ENCODE peak calls at places on chromosomes 6 and 20, in seven cellular contexts. Y is SK-N-SH, O is pancreas, I is thoracic aorta, M is heart right ventricle, H is adipocyte, X is uterus. E is an unnamed sample.

GRCh38 chr6:81204741-81205140 is 547.7 kb downstream of the TENT5A start:
- DNase-seq in I (no peak), Y (no peak), O (no peak), H (peak; percentile 79), M (no peak), X (no peak), E (no peak)

GRCh38 chr20:4987130-4987529 is 14.2 kb downstream of the SLC23A2 start:
- DNase-seq in O (no peak), H (no peak), M (no peak), I (no peak), X (no peak), Y (no peak), E (no peak)

GRCh38 chr6:158661156-158661555 is 11.3 kb downstream of the SYTL3 start:
- DNase-seq in O (no peak), X (no peak), M (no peak), Y (no peak), H (no peak), I (no peak), E (no peak)

GRCh38 chr6:5028301-5028700 is 24.5 kb upstream of the RPP40 start:
- DNase-seq in O (no peak), Y (no peak), X (no peak), I (no peak), M (no peak), H (no peak), E (no peak)

GRCh38 chr6:132659082-132659481 is at the start of gene TAAR1:
- DNase-seq in I (no peak), X (no peak), O (no peak), H (no peak), Y (no peak), M (no peak), E (no peak)

GRCh38 chr6:100371591-100371990 is 93.1 kb downstream of the SIM1 start:
- DNase-seq in O (no peak), H (no peak), I (no peak), X (no peak), Y (no peak), M (no peak), E (no peak)

GRCh38 chr20:38645318-38645717 is 43.7 kb downstream of the ARHGAP40 start:
- DNase-seq in X (no peak), Y (no peak), H (no peak), M (no peak), I (no peak), O (no peak), E (no peak)

GRCh38 chr6:6885521-6886088 is 222.2 kb upstream of the RREB1 start:
- DNase-seq in O (no peak), Y (no peak), X (no peak), M (peak; percentile 62), I (no peak), H (no peak), E (peak; percentile 38)

GRCh38 chr6:56046576-56046975 is 171.2 kb upstream of the BMP5 start:
- DNase-seq in O (no peak), X (no peak), M (peak; percentile 34), H (peak; percentile 48), Y (no peak), I (peak; percentile 18), E (peak; percentile 8)

GRCh38 chr6:36627801-36628246 is 33.7 kb downstream of the SRSF3 start:
- DNase-seq in M (peak; percentile 45), Y (no peak), I (peak; percentile 58), H (peak; percentile 90), X (peak; percentile 71), O (peak; percentile 54), E (peak; percentile 84)

GRCh38 chr6:109790131-109790530 is 99.0 kb downstream of the FIG4 start:
- DNase-seq in Y (no peak), O (no peak), X (no peak), I (no peak), M (no peak), H (peak; percentile 72), E (no peak)

GRCh38 chr6:167573461-167574215 is 248.8 kb downstream of the TTLL2 start:
- DNase-seq in M (no peak), Y (no peak), X (no peak), O (no peak), I (no peak), H (no peak), E (no peak)

GRCh38 chr20:50152394-50153152 is 950 bp downstream of the PEDS1 start:
- DNase-seq in X (no peak), O (no peak), H (peak; percentile 34), M (no peak), I (no peak), Y (no peak), E (no peak)

GRCh38 chr20:17633850-17634500 is 48.1 kb downstream of the RRBP1 start:
- DNase-seq in M (no peak), Y (no peak), I (no peak), O (peak; percentile 32), X (no peak), H (no peak), E (no peak)

GRCh38 chr6:56758120-56758519 is 115.4 kb upstream of the DST start:
- DNase-seq in X (no peak), Y (no peak), I (no peak), O (no peak), H (peak; percentile 30), M (no peak), E (no peak)

GRCh38 chr6:166615059-166615770 is 11.8 kb downstream of the RPS6KA2 start:
- DNase-seq in I (no peak), M (no peak), H (no peak), Y (no peak), X (no peak), O (no peak), E (peak; percentile 10)

GRCh38 chr6:18262812-18263560 is 1.3 kb downstream of the DEK start:
- DNase-seq in H (peak; percentile 45), I (no peak), M (no peak), Y (no peak), X (no peak), O (no peak), E (no peak)

DNA sequence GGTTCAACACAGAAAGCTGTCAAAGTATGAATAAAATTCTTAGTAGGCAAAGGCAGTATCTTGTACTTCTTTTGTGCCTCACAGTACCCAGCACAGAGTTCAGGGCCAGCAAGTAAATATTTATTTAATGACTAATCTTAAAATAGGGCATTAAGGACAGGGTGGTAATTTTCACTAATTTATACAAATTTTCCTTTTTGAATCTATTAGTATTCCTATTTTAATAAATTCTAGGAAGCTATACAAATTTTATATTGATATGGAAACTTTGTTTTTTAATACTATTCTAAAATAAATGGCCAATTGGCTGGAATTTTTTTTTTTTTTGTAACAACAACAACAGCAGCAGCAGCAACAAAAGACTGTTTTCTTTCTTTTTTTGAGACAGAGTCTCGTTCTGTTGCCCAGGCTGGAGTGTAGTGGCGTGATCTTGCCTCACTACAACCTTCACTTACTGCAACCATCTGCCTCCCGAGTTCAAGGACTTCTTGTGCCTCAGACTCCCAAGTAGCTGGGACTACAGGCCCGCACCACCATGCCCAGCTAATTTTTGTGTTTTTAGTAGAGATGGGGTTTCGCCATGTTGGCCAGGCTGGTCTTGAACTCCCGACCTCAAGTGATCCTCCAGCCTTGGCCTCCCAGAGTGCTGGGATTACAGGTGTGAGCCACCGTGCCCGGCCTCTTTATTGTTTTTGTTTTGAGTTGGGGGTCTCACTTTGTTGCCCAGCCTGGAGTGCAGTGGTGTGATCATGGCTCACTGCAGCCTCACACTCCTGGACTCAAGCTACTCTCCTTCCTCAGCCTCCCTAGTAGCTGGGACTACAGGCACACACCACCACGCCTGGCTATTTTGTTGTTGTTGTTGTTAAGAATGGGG is 85.2 kb downstream of the FKBP5 start:
- DNase-seq in M (no peak), X (no peak), H (peak; percentile 41), O (no peak), I (no peak), Y (no peak), E (no peak)
- H3K4me1 ChIP-seq in M (peaks cover 36% of the 10 kb centered on the region), X (peaks cover 12% of the 10 kb centered on the region), H (peaks cover 66% of the 10 kb centered on the region), O (peaks cover 37% of the 10 kb centered on the region), I (peaks cover 57% of the 10 kb centered on the region), Y (peaks cover 40% of the 10 kb centered on the region), E (peaks cover 11% of the 10 kb centered on the region)

DNA sequence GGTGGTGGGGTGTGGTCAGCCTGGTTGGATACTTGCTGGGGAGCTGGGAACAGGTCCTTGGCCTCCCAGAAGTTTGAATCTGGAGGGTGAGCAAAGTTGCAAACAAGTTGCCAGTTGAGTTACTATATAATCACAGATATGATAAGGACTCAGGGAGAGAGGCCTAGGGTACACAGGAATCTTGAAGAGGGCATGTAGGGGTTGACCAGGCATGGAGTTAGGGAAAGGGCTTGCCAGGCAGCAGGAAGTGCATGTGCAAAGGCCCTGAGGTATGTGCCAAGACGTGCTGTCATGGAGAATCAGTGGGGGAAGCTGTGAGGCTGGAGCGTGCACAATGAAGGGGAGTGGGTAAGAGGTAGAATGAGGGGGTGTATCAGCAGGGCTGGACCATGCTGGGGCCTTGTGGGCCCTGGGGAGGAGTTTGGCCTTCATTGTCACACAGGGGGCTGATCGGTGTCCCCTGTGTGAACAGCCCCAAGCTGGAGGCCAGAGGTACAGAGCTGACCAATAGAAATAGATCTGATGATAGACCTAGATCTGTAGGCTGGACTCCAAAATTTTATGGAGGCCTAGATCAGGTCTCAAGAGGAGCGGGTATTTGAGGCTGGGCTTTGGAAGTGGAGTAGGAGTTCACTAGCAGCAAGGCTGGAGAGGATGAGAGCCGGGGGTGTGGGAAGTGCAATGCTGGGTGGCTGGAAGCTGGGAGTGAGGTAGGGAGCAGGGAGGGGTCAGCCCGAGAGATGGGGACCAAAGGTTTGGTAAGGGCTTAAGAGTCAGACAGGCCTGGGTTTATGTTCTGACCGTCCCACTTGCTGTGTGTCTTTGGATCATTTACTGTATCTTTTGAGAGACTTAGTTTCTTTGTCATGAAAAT is 2.9 kb downstream of the SRC start:
- DNase-seq in O (no peak), X (peak; percentile 12), Y (peak; percentile 14), I (no peak), H (no peak), M (no peak), E (no peak)
- H3K36me3 ChIP-seq in O (no peaks in the 10 kb centered on the region), X (no peaks in the 10 kb centered on the region), Y (no peaks in the 10 kb centered on the region), I (no peaks in the 10 kb centered on the region), H (peaks cover 4% of the 10 kb centered on the region), M (no peaks in the 10 kb centered on the region), E (no peaks in the 10 kb centered on the region)

DNA sequence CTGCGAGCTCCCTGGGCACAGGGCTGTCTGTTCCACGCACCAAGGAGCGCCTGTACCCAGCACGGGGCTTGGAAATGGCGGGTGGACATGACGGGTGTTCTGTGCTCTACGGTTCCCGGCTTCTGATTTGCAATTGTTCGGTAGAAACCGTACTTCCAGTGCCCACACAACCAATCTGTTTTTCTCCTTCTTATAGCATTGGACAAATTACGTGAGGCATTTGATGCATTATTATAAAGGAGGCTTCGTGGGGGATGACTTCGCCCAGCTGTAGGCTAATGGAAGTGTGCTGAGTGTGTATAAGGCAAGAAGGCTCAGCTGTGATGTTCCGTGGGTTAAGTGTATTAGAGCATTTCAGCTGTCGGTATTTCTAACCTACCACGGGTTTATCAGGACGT is 9.8 kb upstream of the RPS21 start:
- DNase-seq in Y (no peak), X (no peak), M (no peak), H (no peak), O (no peak), I (no peak), E (no peak)
- H3K4me1 ChIP-seq in Y (peaks cover 7% of the 10 kb centered on the region), X (peaks cover 12% of the 10 kb centered on the region), M (peaks cover 38% of the 10 kb centered on the region), H (peaks cover 25% of the 10 kb centered on the region), O (no peaks in the 10 kb centered on the region), I (peaks cover 52% of the 10 kb centered on the region), E (peaks cover 3% of the 10 kb centered on the region)

GRCh38 chr6:89679215-89680120 is 40.9 kb upstream of the LYRM2 start:
- DNase-seq in X (no peak), Y (no peak), M (no peak), I (no peak), O (no peak), H (no peak), E (no peak)
- H3K36me3 ChIP-seq in X (no peaks in the 10 kb centered on the region), Y (peaks cover 41% of the 10 kb centered on the region), M (peaks cover 99% of the 10 kb centered on the region), I (peaks cover 44% of the 10 kb centered on the region), O (peaks cover 7% of the 10 kb centered on the region), H (peaks cover 86% of the 10 kb centered on the region), E (peaks cover 5% of the 10 kb centered on the region)

E was measured in mucosa of descending colon.